ENCODE peak calls at places on chromosomes 12 and 14, in four cellular contexts. F is upper lobe of right lung, K is aorta, B is psoas muscle. R is an unnamed sample.

GRCh38 chr14:54881235-54881760 is 21.3 kb downstream of the GCH1 start:
- DNase-seq in B (no peak), K (no peak), F (no peak), R (no peak)

GRCh38 chr12:12903642-12904609 is 12.6 kb downstream of the GPRC5A start:
- DNase-seq in K (peak), F (no peak), B (no peak), R (no peak)

GRCh38 chr14:64845878-64846277 is 33.8 kb downstream of the SPTB start:
- DNase-seq in B (no peak), K (no peak), F (no peak), R (no peak)

GRCh38 chr12:106423291-106423690 is 65.7 kb downstream of the POLR3B start:
- DNase-seq in B (no peak), K (no peak), F (no peak), R (no peak)

GRCh38 chr12:120592121-120593049 is 11.2 kb upstream of the POP5 start:
- DNase-seq in K (no peak), B (no peak), F (peak), R (no peak)

GRCh38 chr12:114884535-114884934 is 200.6 kb upstream of the TBX3 start:
- DNase-seq in B (no peak), F (no peak), K (no peak), R (no peak)

GRCh38 chr14:23128969-23129758 is 10.1 kb upstream of the CEBPE start:
- DNase-seq in F (no peak), B (no peak), K (no peak), R (no peak)

GRCh38 chr14:73491256-73491976 is 683 bp downstream of the RIOX1 start:
- DNase-seq in B (peak), F (peak), K (peak), R (no peak)

GRCh38 chr14:20512139-20512905 is 7.0 kb downstream of the RNASE10 start:
- DNase-seq in B (no peak), F (no peak), K (no peak), R (no peak)

GRCh38 chr12:95402096-95402495 is 71.9 kb upstream of the METAP2 start:
- DNase-seq in K (no peak), F (no peak), B (no peak), R (no peak)

GRCh38 chr12:110451263-110451662 is 1.1 kb upstream of the ARPC3 start:
- DNase-seq in K (no peak), B (no peak), F (no peak), R (no peak)

GRCh38 chr12:110355080-110355479 is 48.4 kb downstream of the ANAPC7 start:
- DNase-seq in F (no peak), B (no peak), K (peak), R (no peak)

GRCh38 chr14:23052182-23052623 is 5.1 kb downstream of the CDH24 start:
- DNase-seq in B (peak), F (no peak), K (peak), R (no peak)

GRCh38 chr12:124718458-124718857 is 145.2 kb downstream of the SCARB1 start:
- DNase-seq in K (no peak), B (no peak), F (no peak), R (no peak)

GRCh38 chr12:22625671-22626251 is 790 bp downstream of the ETNK1 start:
- DNase-seq in B (no peak), K (no peak), F (no peak), R (peak)

GRCh38 chr12:22533155-22533554 is 11.2 kb downstream of the C2CD5 start:
- DNase-seq in F (no peak), B (no peak), K (no peak), R (no peak)

GRCh38 chr14:22820731-22821130 is 5.5 kb upstream of the SLC7A7 start:
- DNase-seq in F (peak), B (no peak), K (no peak), R (no peak)

GRCh38 chr12:121494093-121494787 is 86.6 kb downstream of the KDM2B start:
- DNase-seq in F (peak), K (peak), B (peak), R (no peak)

GRCh38 chr12:47753021-47754001 is 5.4 kb downstream of the RAPGEF3 start:
- DNase-seq in F (peak), K (peak), B (peak), R (peak)

GRCh38 chr12:128268348-128268725 is 1.4 kb downstream of the TMEM132C start:
- DNase-seq in B (no peak), K (no peak), F (no peak), R (no peak)

GRCh38 chr12:54337280-54337842 is 12.4 kb downstream of the COPZ1 start:
- DNase-seq in B (no peak), F (no peak), K (no peak), R (no peak)

GRCh38 chr12:132597333-132598283 is 12.8 kb downstream of the LRCOL1 start:
- DNase-seq in K (no peak), F (no peak), B (no peak), R (no peak)

GRCh38 chr12:116303929-116304328 is 26.4 kb upstream of the MED13L start:
- DNase-seq in F (no peak), B (no peak), K (no peak), R (no peak)

GRCh38 chr12:116537149-116537904 is 21.9 kb upstream of the MAP1LC3B2 start:
- DNase-seq in B (no peak), K (no peak), F (no peak), R (no peak)

GRCh38 chr12:56941299-56942017 is 7.2 kb upstream of the SDR9C7 start:
- DNase-seq in K (no peak), F (no peak), B (no peak), R (peak)

GRCh38 chr12:44385964-44386363 is 490.2 kb downstream of the NELL2 start:
- DNase-seq in B (no peak), F (no peak), K (no peak), R (no peak)

GRCh38 chr14:20697273-20698017 is 8.9 kb downstream of the ANG start:
- DNase-seq in B (no peak), F (no peak), K (no peak), R (no peak)

GRCh38 chr14:92037989-92038388 is 1.9 kb downstream of the TRIP11 start:
- DNase-seq in F (no peak), B (no peak), K (no peak), R (no peak)

GRCh38 chr14:78902010-78902623 is 731.9 kb downstream of the NRXN3 start:
- DNase-seq in F (no peak), B (no peak), K (no peak), R (no peak)

GRCh38 chr12:70543444-70543843 is 93.8 kb downstream of the PTPRB start:
- DNase-seq in F (no peak), K (no peak), B (no peak), R (no peak)

GRCh38 chr12:4435537-4435936 is 10.1 kb downstream of the FGF6 start:
- DNase-seq in F (no peak), K (no peak), B (no peak), R (peak)

GRCh38 chr14:71324767-71325272 is 417.6 kb downstream of the PCNX1 start:
- DNase-seq in K (no peak), F (no peak), B (no peak), R (no peak)

GRCh38 chr12:47360771-47361388 is 281.1 kb upstream of the AMIGO2 start:
- DNase-seq in B (no peak), K (no peak), F (no peak), R (no peak)

GRCh38 chr12:124866195-124866882 is 2.7 kb upstream of the SCARB1 start:
- DNase-seq in B (no peak), K (no peak), F (no peak), R (no peak)

GRCh38 chr12:79162948-79163347 is 298.4 kb downstream of the SYT1 start:
- DNase-seq in K (no peak), B (no peak), F (no peak), R (no peak)

GRCh38 chr14:83463500-83464098 is 1929.9 kb upstream of the SEL1L start:
- DNase-seq in K (no peak), B (no peak), F (no peak), R (no peak)

GRCh38 chr14:52026921-52027320 is 37.6 kb downstream of the RTRAF start:
- DNase-seq in F (no peak), K (no peak), B (no peak), R (no peak)

GRCh38 chr12:119621878-119622277 is 28.3 kb downstream of the TMEM233 start:
- DNase-seq in K (no peak), F (no peak), B (no peak), R (no peak)

GRCh38 chr12:106079148-106079738 is 59.5 kb downstream of the NUAK1 start:
- DNase-seq in B (no peak), K (no peak), F (no peak), R (no peak)

GRCh38 chr14:68268719-68269118 is 449.1 kb downstream of the RAD51B start:
- DNase-seq in K (no peak), F (no peak), B (no peak), R (no peak)

GRCh38 chr14:68269136-68269535 is 449.6 kb downstream of the RAD51B start:
- DNase-seq in K (peak), B (no peak), F (no peak), R (no peak)

GRCh38 chr14:68271996-68272395 is 452.4 kb downstream of the RAD51B start:
- DNase-seq in F (no peak), K (no peak), B (no peak), R (no peak)

GRCh38 chr14:68268197-68268596 is 448.6 kb downstream of the RAD51B start:
- DNase-seq in K (no peak), F (no peak), B (no peak), R (no peak)

GRCh38 chr14:68270342-68270741 is 450.8 kb downstream of the RAD51B start:
- DNase-seq in K (no peak), F (no peak), B (no peak), R (no peak)
- H3K27ac ChIP-seq in K (no peak), F (peak), B (no peak), R (peak)

GRCh38 chr12:55727643-55728184 is 1.1 kb downstream of the CD63 start:
- DNase-seq in K (peak), B (peak), F (peak), R (no peak)
- H3K27ac ChIP-seq in K (peak), B (peak), F (peak), R (peak)

GRCh38 chr12:2988494-2988893 is 29.3 kb downstream of the TEAD4 start:
- DNase-seq in K (no peak), F (no peak), B (no peak), R (no peak)

GRCh38 chr12:2984249-2984648 is 25.1 kb downstream of the TEAD4 start:
- DNase-seq in K (no peak), B (no peak), F (no peak), R (no peak)

GRCh38 chr12:2982361-2982760 is 23.2 kb downstream of the TEAD4 start:
- DNase-seq in B (peak), K (no peak), F (no peak), R (no peak)

GRCh38 chr12:2986876-2987275 is 27.7 kb downstream of the TEAD4 start:
- DNase-seq in B (no peak), K (no peak), F (no peak), R (no peak)

GRCh38 chr12:2984698-2985097 is 25.5 kb downstream of the TEAD4 start:
- DNase-seq in B (no peak), K (no peak), F (no peak), R (no peak)
- H3K27ac ChIP-seq in B (peak), K (no peak), F (no peak), R (no peak)

GRCh38 chr12:6226002-6226700 is 26.0 kb downstream of the CD9 start:
- DNase-seq in B (peak), K (peak), F (no peak), R (peak)

GRCh38 chr12:6224550-6224949 is 24.4 kb downstream of the CD9 start:
- DNase-seq in F (no peak), K (peak), B (peak), R (peak)

GRCh38 chr12:6226701-6227096 is 26.5 kb downstream of the CD9 start:
- DNase-seq in K (no peak), F (peak), B (peak), R (no peak)

GRCh38 chr12:6223545-6223944 is 23.3 kb downstream of the CD9 start:
- DNase-seq in B (no peak), K (no peak), F (no peak), R (no peak)

DNA sequence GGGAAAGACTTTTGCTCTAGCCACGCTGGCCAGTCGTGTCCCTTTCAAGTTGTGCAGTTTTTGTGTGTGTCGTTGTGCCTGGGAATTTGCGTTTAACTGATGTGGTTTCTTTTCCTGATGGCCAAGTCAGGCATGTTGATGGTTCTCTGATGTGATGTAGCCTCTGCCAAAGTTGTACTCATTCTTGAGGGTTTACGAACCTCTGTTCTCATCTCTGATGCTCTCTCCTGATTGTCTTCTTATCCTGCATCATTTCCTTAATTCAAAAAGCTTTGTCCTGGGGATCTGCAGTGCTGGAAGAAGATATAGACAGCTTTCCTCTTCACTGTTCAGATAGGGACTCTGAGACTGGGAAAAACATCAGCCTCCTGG is 25.4 kb downstream of the CD9 start:
- DNase-seq in K (no peak), B (no peak), F (no peak), R (no peak)
- H3K27ac ChIP-seq in K (peak), B (peak), F (peak), R (peak)

GRCh38 chr14:102835959-102836358 is 58.7 kb downstream of the TRAF3 start:
- DNase-seq in F (no peak), K (no peak), B (no peak), R (no peak)
- H3K27ac ChIP-seq in F (no peak), K (no peak), B (no peak), R (no peak)

GRCh38 chr14:103854017-103854808 is 6.8 kb upstream of the PPP1R13B start:
- DNase-seq in K (no peak), B (no peak), F (no peak), R (no peak)

GRCh38 chr14:103856105-103856504 is 8.7 kb upstream of the PPP1R13B start:
- DNase-seq in F (no peak), K (peak), B (no peak), R (no peak)

GRCh38 chr14:103855734-103856095 is 8.3 kb upstream of the PPP1R13B start:
- DNase-seq in F (no peak), B (no peak), K (peak), R (no peak)

GRCh38 chr14:103857256-103857655 is 9.9 kb upstream of the PPP1R13B start:
- DNase-seq in F (no peak), B (no peak), K (no peak), R (no peak)

GRCh38 chr14:103854822-103855733 is 7.7 kb upstream of the PPP1R13B start:
- DNase-seq in B (no peak), F (peak), K (no peak), R (no peak)
- H3K27ac ChIP-seq in B (no peak), F (peak), K (no peak), R (peak)

DNA sequence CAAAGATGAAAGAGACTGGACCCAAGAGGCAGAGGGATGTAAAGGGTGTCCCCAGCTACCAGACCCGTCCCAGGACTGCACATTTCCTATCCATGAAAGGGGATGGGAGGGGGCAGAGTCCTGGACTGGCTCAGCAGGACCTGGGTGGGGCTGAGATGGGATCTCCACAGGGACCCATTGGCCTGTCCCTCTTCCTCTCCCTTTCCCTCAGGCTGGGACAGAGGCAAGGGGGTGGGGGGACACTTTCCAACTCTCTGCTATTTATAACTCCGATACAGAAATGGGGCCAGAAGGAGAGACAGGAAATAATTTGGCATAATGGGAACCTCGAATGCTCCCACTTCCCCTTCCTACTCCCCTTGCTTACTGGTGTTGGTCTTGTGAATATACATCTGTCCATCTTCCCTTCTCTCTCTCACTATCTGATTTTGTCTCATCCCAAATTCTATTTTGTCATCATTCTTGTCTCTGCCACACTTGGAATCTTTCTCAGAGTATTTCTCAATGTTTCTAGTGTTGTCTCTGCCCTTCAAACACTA is 1.1 kb upstream of the ITGA7 start:
- DNase-seq in K (peak), F (no peak), B (peak), R (no peak)
- H3K27ac ChIP-seq in K (peak), F (no peak), B (peak), R (peak)

GRCh38 chr14:24159777-24160498 is 1.1 kb upstream of the IRF9 start:
- DNase-seq in K (no peak), B (peak), F (no peak), R (peak)

GRCh38 chr14:24157331-24157730 is 3.7 kb upstream of the IRF9 start:
- DNase-seq in K (no peak), F (no peak), B (peak), R (no peak)

GRCh38 chr14:24162083-24162482 is 1.0 kb downstream of the IRF9 start:
- DNase-seq in F (no peak), K (no peak), B (peak), R (peak)

GRCh38 chr14:24160850-24161804 is at the start of gene IRF9:
- DNase-seq in F (peak), B (peak), K (peak), R (peak)

DNA sequence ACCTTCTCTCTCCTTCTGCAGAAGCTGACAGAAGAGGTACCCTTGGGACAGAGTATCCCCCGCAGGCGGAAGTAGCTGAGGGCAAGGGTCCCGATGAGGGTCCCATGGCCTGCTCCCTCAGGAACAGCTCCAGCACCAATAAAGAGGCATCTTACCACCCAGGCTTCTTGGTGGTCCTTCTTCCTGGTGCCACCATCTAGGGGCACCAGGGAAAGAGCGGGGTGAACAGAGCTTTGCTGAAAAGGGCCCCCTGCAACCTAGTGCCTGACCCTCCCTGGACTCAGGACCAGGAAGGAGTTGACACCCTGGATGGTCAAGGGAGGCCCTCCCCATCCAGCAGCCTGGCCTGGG is 591 bp upstream of the IRF9 start:
- DNase-seq in F (no peak), B (peak), K (no peak), R (no peak)
- H3K27ac ChIP-seq in F (peak), B (peak), K (peak), R (peak)